ENCODE peak calls at places on chromosomes 16 and 17, in six cellular contexts. One of them, this sample, is unnamed.

GRCh38 chr17:35841505-35841904 is 27.2 kb downstream of the HEATR9 start:
- DNase-seq in thoracic aorta: no peak
- DNase-seq in foreskin keratinocyte: no peak
- DNase-seq in GM12878: no peak
- DNase-seq in endothelial cell of umbilical vein: no peak
- DNase-seq in fibroblast of villous mesenchyme: peak
- DNase-seq in this sample: no peak

GRCh38 chr17:80737106-80738019 is 192.7 kb downstream of the RPTOR start:
- DNase-seq in fibroblast of villous mesenchyme: no peak
- DNase-seq in GM12878: peak
- DNase-seq in endothelial cell of umbilical vein: no peak
- DNase-seq in foreskin keratinocyte: no peak
- DNase-seq in thoracic aorta: no peak
- DNase-seq in this sample: no peak

GRCh38 chr17:38326996-38327792 is 16.6 kb downstream of the GPR179 start:
- DNase-seq in foreskin keratinocyte: no peak
- DNase-seq in GM12878: no peak
- DNase-seq in endothelial cell of umbilical vein: no peak
- DNase-seq in thoracic aorta: no peak
- DNase-seq in fibroblast of villous mesenchyme: no peak
- DNase-seq in this sample: no peak

GRCh38 chr17:65529040-65529633 is 32.3 kb downstream of the AXIN2 start:
- DNase-seq in fibroblast of villous mesenchyme: no peak
- DNase-seq in GM12878: no peak
- DNase-seq in thoracic aorta: no peak
- DNase-seq in endothelial cell of umbilical vein: no peak
- DNase-seq in foreskin keratinocyte: no peak
- DNase-seq in this sample: no peak

GRCh38 chr16:22625948-22626347 is 115.3 kb downstream of the NPIPB5 start:
- DNase-seq in thoracic aorta: no peak
- DNase-seq in GM12878: no peak
- DNase-seq in endothelial cell of umbilical vein: no peak
- DNase-seq in fibroblast of villous mesenchyme: no peak
- DNase-seq in foreskin keratinocyte: peak
- DNase-seq in this sample: no peak

GRCh38 chr16:79172306-79172705 is 428.2 kb downstream of the MAF start:
- DNase-seq in fibroblast of villous mesenchyme: no peak
- DNase-seq in endothelial cell of umbilical vein: no peak
- DNase-seq in foreskin keratinocyte: no peak
- DNase-seq in thoracic aorta: no peak
- DNase-seq in GM12878: no peak
- DNase-seq in this sample: no peak

GRCh38 chr16:65249768-65250167 is 127.9 kb upstream of the CDH11 start:
- DNase-seq in GM12878: no peak
- DNase-seq in fibroblast of villous mesenchyme: peak
- DNase-seq in thoracic aorta: peak
- DNase-seq in endothelial cell of umbilical vein: no peak
- DNase-seq in foreskin keratinocyte: no peak
- DNase-seq in this sample: no peak

GRCh38 chr17:79082311-79083190 is 7.9 kb downstream of the ENGASE start:
- DNase-seq in thoracic aorta: no peak
- DNase-seq in fibroblast of villous mesenchyme: peak
- DNase-seq in foreskin keratinocyte: no peak
- DNase-seq in endothelial cell of umbilical vein: peak
- DNase-seq in GM12878: no peak
- DNase-seq in this sample: no peak

GRCh38 chr16:30541502-30542329 is 7.1 kb upstream of the ZNF747 start:
- DNase-seq in endothelial cell of umbilical vein: peak
- DNase-seq in foreskin keratinocyte: no peak
- DNase-seq in fibroblast of villous mesenchyme: peak
- DNase-seq in thoracic aorta: no peak
- DNase-seq in GM12878: no peak
- DNase-seq in this sample: no peak

GRCh38 chr17:31579265-31579664 is 187.8 kb downstream of the RAB11FIP4 start:
- DNase-seq in thoracic aorta: no peak
- DNase-seq in fibroblast of villous mesenchyme: peak
- DNase-seq in endothelial cell of umbilical vein: peak
- DNase-seq in foreskin keratinocyte: no peak
- DNase-seq in GM12878: no peak
- DNase-seq in this sample: no peak

GRCh38 chr17:31582151-31582907 is 190.9 kb downstream of the RAB11FIP4 start:
- DNase-seq in GM12878: peak
- DNase-seq in foreskin keratinocyte: no peak
- DNase-seq in thoracic aorta: no peak
- DNase-seq in fibroblast of villous mesenchyme: peak
- DNase-seq in endothelial cell of umbilical vein: peak
- DNase-seq in this sample: no peak

GRCh38 chr16:75014318-75014717 is 15.5 kb downstream of the ZNRF1 start:
- DNase-seq in fibroblast of villous mesenchyme: no peak
- DNase-seq in endothelial cell of umbilical vein: no peak
- DNase-seq in thoracic aorta: no peak
- DNase-seq in foreskin keratinocyte: no peak
- DNase-seq in GM12878: no peak
- DNase-seq in this sample: no peak

GRCh38 chr16:55179858-55180585 is 144.0 kb upstream of the IRX6 start:
- DNase-seq in GM12878: no peak
- DNase-seq in foreskin keratinocyte: no peak
- DNase-seq in fibroblast of villous mesenchyme: no peak
- DNase-seq in thoracic aorta: no peak
- DNase-seq in endothelial cell of umbilical vein: no peak
- DNase-seq in this sample: no peak

GRCh38 chr16:20676268-20676828 is 21.1 kb downstream of the ACSM1 start:
- DNase-seq in foreskin keratinocyte: no peak
- DNase-seq in thoracic aorta: no peak
- DNase-seq in GM12878: peak
- DNase-seq in endothelial cell of umbilical vein: peak
- DNase-seq in fibroblast of villous mesenchyme: no peak
- DNase-seq in this sample: no peak

GRCh38 chr17:38809828-38810227 is 10.5 kb upstream of the PIP4K2B start:
- DNase-seq in thoracic aorta: no peak
- DNase-seq in GM12878: no peak
- DNase-seq in foreskin keratinocyte: no peak
- DNase-seq in fibroblast of villous mesenchyme: no peak
- DNase-seq in endothelial cell of umbilical vein: no peak
- DNase-seq in this sample: no peak

GRCh38 chr16:10668322-10669045 is 26.2 kb downstream of the TEKT5 start:
- DNase-seq in thoracic aorta: no peak
- DNase-seq in foreskin keratinocyte: no peak
- DNase-seq in fibroblast of villous mesenchyme: no peak
- DNase-seq in GM12878: no peak
- DNase-seq in endothelial cell of umbilical vein: peak
- DNase-seq in this sample: no peak

GRCh38 chr16:19213885-19214284 is 45.8 kb downstream of the SYT17 start:
- DNase-seq in foreskin keratinocyte: no peak
- DNase-seq in thoracic aorta: no peak
- DNase-seq in fibroblast of villous mesenchyme: no peak
- DNase-seq in endothelial cell of umbilical vein: no peak
- DNase-seq in GM12878: no peak
- DNase-seq in this sample: no peak
- TF ChIP-seq CTCF in foreskin keratinocyte: peak
- TF ChIP-seq CTCF in thoracic aorta: no peak
- TF ChIP-seq CTCF in fibroblast of villous mesenchyme: no peak
- TF ChIP-seq CTCF in endothelial cell of umbilical vein: no peak
- TF ChIP-seq CTCF in GM12878: peak
- TF ChIP-seq CTCF in this sample: no peak

GRCh38 chr17:2299756-2300155 is 3.8 kb downstream of the SMG6 start:
- DNase-seq in GM12878: no peak
- DNase-seq in thoracic aorta: no peak
- DNase-seq in fibroblast of villous mesenchyme: no peak
- DNase-seq in endothelial cell of umbilical vein: no peak
- DNase-seq in foreskin keratinocyte: no peak
- DNase-seq in this sample: no peak

GRCh38 chr17:2299136-2299535 is 4.4 kb downstream of the SMG6 start:
- DNase-seq in fibroblast of villous mesenchyme: no peak
- DNase-seq in endothelial cell of umbilical vein: no peak
- DNase-seq in foreskin keratinocyte: no peak
- DNase-seq in GM12878: no peak
- DNase-seq in thoracic aorta: no peak
- DNase-seq in this sample: no peak

GRCh38 chr17:2297023-2297422 is 6.6 kb downstream of the SMG6 start:
- DNase-seq in fibroblast of villous mesenchyme: no peak
- DNase-seq in endothelial cell of umbilical vein: no peak
- DNase-seq in thoracic aorta: no peak
- DNase-seq in foreskin keratinocyte: no peak
- DNase-seq in GM12878: no peak
- DNase-seq in this sample: no peak

GRCh38 chr17:2292100-2292499 is 11.5 kb downstream of the SMG6 start:
- DNase-seq in GM12878: no peak
- DNase-seq in foreskin keratinocyte: no peak
- DNase-seq in endothelial cell of umbilical vein: no peak
- DNase-seq in fibroblast of villous mesenchyme: no peak
- DNase-seq in thoracic aorta: no peak
- DNase-seq in this sample: no peak

DNA sequence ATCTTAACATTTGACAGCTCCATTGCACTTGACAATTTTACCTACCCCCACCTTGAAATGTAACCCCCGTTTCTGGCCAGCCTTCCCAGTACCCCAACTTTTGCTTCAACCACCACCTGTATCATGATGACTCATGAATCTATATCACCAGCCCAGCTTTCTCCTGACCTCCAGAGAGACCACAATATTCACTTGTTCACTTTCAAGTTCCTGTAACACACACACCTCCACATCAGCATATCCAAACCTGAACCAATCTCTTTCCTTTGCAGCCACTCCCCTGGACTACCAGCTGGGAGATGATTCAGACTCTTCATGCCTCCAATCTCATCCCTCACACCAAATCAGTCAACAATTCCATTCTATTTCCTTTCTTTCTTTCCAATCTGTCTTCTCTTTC is 8.0 kb downstream of the SMG6 start:
- DNase-seq in foreskin keratinocyte: peak
- DNase-seq in endothelial cell of umbilical vein: no peak
- DNase-seq in thoracic aorta: no peak
- DNase-seq in GM12878: no peak
- DNase-seq in fibroblast of villous mesenchyme: no peak
- DNase-seq in this sample: no peak
- TF ChIP-seq CTCF in foreskin keratinocyte: no peak
- TF ChIP-seq CTCF in endothelial cell of umbilical vein: no peak
- TF ChIP-seq CTCF in thoracic aorta: no peak
- TF ChIP-seq CTCF in GM12878: no peak
- TF ChIP-seq CTCF in fibroblast of villous mesenchyme: no peak
- TF ChIP-seq CTCF in this sample: no peak

GRCh38 chr17:42553866-42554249 is 1.1 kb downstream of the HSD17B1 start:
- DNase-seq in foreskin keratinocyte: no peak
- DNase-seq in fibroblast of villous mesenchyme: no peak
- DNase-seq in GM12878: no peak
- DNase-seq in endothelial cell of umbilical vein: no peak
- DNase-seq in thoracic aorta: no peak
- DNase-seq in this sample: no peak

GRCh38 chr17:42554250-42555121 is 1.8 kb downstream of the HSD17B1 start:
- DNase-seq in endothelial cell of umbilical vein: peak
- DNase-seq in fibroblast of villous mesenchyme: peak
- DNase-seq in GM12878: no peak
- DNase-seq in foreskin keratinocyte: no peak
- DNase-seq in thoracic aorta: no peak
- DNase-seq in this sample: no peak

GRCh38 chr17:42555122-42555622 is 2.4 kb downstream of the HSD17B1 start:
- DNase-seq in foreskin keratinocyte: no peak
- DNase-seq in GM12878: no peak
- DNase-seq in thoracic aorta: no peak
- DNase-seq in endothelial cell of umbilical vein: no peak
- DNase-seq in fibroblast of villous mesenchyme: no peak
- DNase-seq in this sample: no peak

GRCh38 chr17:42548993-42549755 is 3.5 kb upstream of the HSD17B1 start:
- DNase-seq in GM12878: no peak
- DNase-seq in foreskin keratinocyte: no peak
- DNase-seq in endothelial cell of umbilical vein: no peak
- DNase-seq in fibroblast of villous mesenchyme: no peak
- DNase-seq in thoracic aorta: no peak
- DNase-seq in this sample: no peak

DNA sequence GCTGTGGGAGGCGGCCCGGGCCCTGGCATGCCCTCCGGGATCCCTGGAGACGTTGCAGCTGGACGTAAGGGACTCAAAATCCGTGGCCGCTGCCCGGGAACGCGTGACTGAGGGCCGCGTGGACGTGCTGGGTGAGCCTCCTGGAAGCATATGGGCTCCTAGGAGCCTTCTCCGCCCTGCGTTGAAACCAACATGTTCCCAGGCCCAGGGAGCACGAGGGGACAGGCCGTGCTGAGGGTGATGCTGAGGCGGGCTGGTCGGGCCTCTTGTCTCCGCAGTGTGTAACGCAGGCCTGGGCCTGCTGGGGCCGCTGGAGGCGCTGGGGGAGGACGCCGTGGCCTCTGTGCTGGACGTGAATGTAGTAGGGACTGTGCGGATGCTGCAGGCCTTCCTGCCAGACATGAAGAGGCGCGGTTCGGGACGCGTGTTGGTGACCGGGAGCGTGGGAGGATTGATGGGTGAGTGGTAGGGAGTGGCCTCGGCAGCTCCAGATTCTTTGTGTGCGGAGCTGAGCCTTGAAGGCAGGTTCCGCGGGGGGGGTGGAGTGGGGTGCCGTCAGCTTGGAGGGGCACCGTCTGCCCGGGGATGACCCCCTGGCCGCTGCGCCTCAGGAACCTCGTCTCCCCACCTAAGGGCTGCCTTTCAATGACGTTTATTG is 567 bp downstream of the HSD17B1 start:
- DNase-seq in foreskin keratinocyte: no peak
- DNase-seq in thoracic aorta: no peak
- DNase-seq in fibroblast of villous mesenchyme: peak
- DNase-seq in endothelial cell of umbilical vein: no peak
- DNase-seq in GM12878: no peak
- DNase-seq in this sample: no peak
- TF ChIP-seq CTCF in foreskin keratinocyte: peak
- TF ChIP-seq CTCF in thoracic aorta: no peak
- TF ChIP-seq CTCF in fibroblast of villous mesenchyme: peak
- TF ChIP-seq CTCF in endothelial cell of umbilical vein: no peak
- TF ChIP-seq CTCF in GM12878: no peak
- TF ChIP-seq CTCF in this sample: no peak

DNA sequence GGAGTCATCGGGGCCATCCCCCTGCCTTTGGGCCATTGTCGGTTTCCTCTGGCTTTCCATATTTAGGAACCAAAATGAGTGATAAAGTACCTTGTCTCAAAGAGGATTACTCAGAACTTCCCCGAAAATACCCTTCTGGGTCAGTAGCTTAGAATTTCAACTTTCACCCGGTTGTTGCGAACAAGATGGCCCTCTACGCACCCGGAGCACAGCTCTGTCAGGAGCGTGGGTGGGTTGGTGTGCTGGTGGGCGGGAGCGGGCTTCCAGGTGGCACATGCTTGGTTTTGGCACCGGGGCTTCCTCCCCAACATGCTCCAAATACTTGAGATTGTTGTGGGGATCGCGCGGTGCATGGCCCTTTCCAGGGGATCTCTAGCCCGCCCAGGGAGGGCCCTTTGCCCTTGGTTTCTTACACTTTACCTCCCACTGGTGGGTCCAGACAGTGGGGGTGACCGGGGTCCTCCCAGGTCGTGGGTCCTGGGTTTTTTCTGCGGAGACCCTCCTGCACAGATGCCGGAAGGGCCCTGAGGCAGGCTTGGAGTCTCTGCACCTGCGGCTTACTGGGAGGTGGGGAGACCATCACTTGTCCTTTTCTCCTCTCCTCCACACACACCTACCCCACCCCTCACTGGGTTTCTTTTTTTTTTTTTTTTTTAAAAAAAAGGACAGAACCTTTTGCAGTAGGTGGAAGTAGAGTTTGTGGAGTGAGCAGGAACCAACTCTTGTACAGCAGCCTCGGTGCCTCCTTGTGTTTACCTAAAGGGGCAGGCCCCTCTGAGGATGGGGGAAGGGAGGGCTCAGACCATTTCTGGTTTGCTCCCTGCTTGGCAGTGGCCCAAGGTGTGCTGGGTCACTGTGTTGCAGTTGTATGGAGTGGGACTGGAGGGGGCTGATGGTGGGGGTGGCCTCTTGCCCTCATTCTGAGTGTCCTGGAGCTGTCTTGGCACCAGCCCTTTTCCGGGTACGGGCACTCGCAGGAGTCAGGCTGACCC is 142.1 kb downstream of the SEC14L1 start:
- DNase-seq in GM12878: peak
- DNase-seq in fibroblast of villous mesenchyme: no peak
- DNase-seq in foreskin keratinocyte: no peak
- DNase-seq in endothelial cell of umbilical vein: no peak
- DNase-seq in thoracic aorta: no peak
- DNase-seq in this sample: no peak
- TF ChIP-seq CTCF in GM12878: no peak
- TF ChIP-seq CTCF in fibroblast of villous mesenchyme: no peak
- TF ChIP-seq CTCF in foreskin keratinocyte: no peak
- TF ChIP-seq CTCF in endothelial cell of umbilical vein: no peak
- TF ChIP-seq CTCF in thoracic aorta: no peak
- TF ChIP-seq CTCF in this sample: no peak

This sample was measured in HFF-Myc.